ENCODE peak calls at places on chromosomes 12 and 14, in seven cellular contexts. One of them, this sample, is unnamed.

GRCh38 chr12:105502426-105502930 is 172.0 kb downstream of the C12orf75 start:
- DNase-seq in psoas muscle: no peak
- DNase-seq in amniotic stem cell: no peak
- DNase-seq in NCI-H2029 treated with DMSO at 0.1 percent for 48 hours: no peak
- DNase-seq in COR-L47: no peak
- DNase-seq in NCI-H774: no peak
- DNase-seq in foreskin melanocyte: no peak
- DNase-seq in this sample: no peak

GRCh38 chr12:57332646-57333312 is 81.8 kb upstream of the STAC3 start:
- DNase-seq in psoas muscle: no peak
- DNase-seq in amniotic stem cell: no peak
- DNase-seq in NCI-H2029 treated with DMSO at 0.1 percent for 48 hours: no peak
- DNase-seq in COR-L47: no peak
- DNase-seq in NCI-H774: no peak
- DNase-seq in foreskin melanocyte: no peak
- DNase-seq in this sample: no peak

GRCh38 chr12:100189241-100190012 is 11.2 kb upstream of the ACTR6 start:
- DNase-seq in psoas muscle: no peak
- DNase-seq in amniotic stem cell: no peak
- DNase-seq in NCI-H2029 treated with DMSO at 0.1 percent for 48 hours: no peak
- DNase-seq in COR-L47: no peak
- DNase-seq in NCI-H774: no peak
- DNase-seq in foreskin melanocyte: no peak
- DNase-seq in this sample: no peak

GRCh38 chr12:133105620-133106019 is 24.5 kb downstream of the ZNF891 start:
- DNase-seq in psoas muscle: no peak
- DNase-seq in amniotic stem cell: no peak
- DNase-seq in NCI-H2029 treated with DMSO at 0.1 percent for 48 hours: no peak
- DNase-seq in COR-L47: no peak
- DNase-seq in NCI-H774: no peak
- DNase-seq in foreskin melanocyte: peak; percentile 2
- DNase-seq in this sample: no peak

GRCh38 chr12:2580821-2581220 is 213.9 kb upstream of the FKBP4 start:
- DNase-seq in psoas muscle: no peak
- DNase-seq in amniotic stem cell: no peak
- DNase-seq in NCI-H2029 treated with DMSO at 0.1 percent for 48 hours: no peak
- DNase-seq in COR-L47: no peak
- DNase-seq in NCI-H774: no peak
- DNase-seq in foreskin melanocyte: no peak
- DNase-seq in this sample: no peak

GRCh38 chr12:92899388-92900001 is 29.6 kb downstream of the EEA1 start:
- DNase-seq in psoas muscle: peak; percentile 87
- DNase-seq in amniotic stem cell: peak; percentile 91
- DNase-seq in NCI-H2029 treated with DMSO at 0.1 percent for 48 hours: no peak
- DNase-seq in COR-L47: no peak
- DNase-seq in NCI-H774: no peak
- DNase-seq in foreskin melanocyte: peak; percentile 88
- DNase-seq in this sample: no peak

GRCh38 chr12:51826881-51827280 is 21.6 kb downstream of the FIGNL2 start:
- DNase-seq in psoas muscle: no peak
- DNase-seq in amniotic stem cell: no peak
- DNase-seq in NCI-H2029 treated with DMSO at 0.1 percent for 48 hours: no peak
- DNase-seq in COR-L47: no peak
- DNase-seq in NCI-H774: no peak
- DNase-seq in foreskin melanocyte: no peak
- DNase-seq in this sample: no peak

GRCh38 chr14:73058923-73059311 is 583 bp downstream of the RBM25 start:
- DNase-seq in psoas muscle: no peak
- DNase-seq in amniotic stem cell: no peak
- DNase-seq in NCI-H2029 treated with DMSO at 0.1 percent for 48 hours: no peak
- DNase-seq in COR-L47: peak; percentile 21
- DNase-seq in NCI-H774: no peak
- DNase-seq in foreskin melanocyte: peak; percentile 32
- DNase-seq in this sample: peak; percentile 30

GRCh38 chr12:114369088-114369487 is 36.9 kb downstream of the TBX5 start:
- DNase-seq in psoas muscle: no peak
- DNase-seq in amniotic stem cell: no peak
- DNase-seq in NCI-H2029 treated with DMSO at 0.1 percent for 48 hours: no peak
- DNase-seq in COR-L47: no peak
- DNase-seq in NCI-H774: no peak
- DNase-seq in foreskin melanocyte: no peak
- DNase-seq in this sample: no peak

GRCh38 chr14:46198676-46199075 is 452.9 kb downstream of the RPL10L start:
- DNase-seq in psoas muscle: no peak
- DNase-seq in amniotic stem cell: no peak
- DNase-seq in NCI-H2029 treated with DMSO at 0.1 percent for 48 hours: no peak
- DNase-seq in COR-L47: no peak
- DNase-seq in NCI-H774: no peak
- DNase-seq in foreskin melanocyte: no peak
- DNase-seq in this sample: no peak

GRCh38 chr12:6280053-6280469 is 30.4 kb upstream of the PLEKHG6 start:
- DNase-seq in psoas muscle: no peak
- DNase-seq in amniotic stem cell: peak; percentile 80
- DNase-seq in NCI-H2029 treated with DMSO at 0.1 percent for 48 hours: no peak
- DNase-seq in COR-L47: no peak
- DNase-seq in NCI-H774: no peak
- DNase-seq in foreskin melanocyte: peak; percentile 21
- DNase-seq in this sample: no peak

GRCh38 chr12:27463826-27464554 is 17.5 kb downstream of the SMCO2 start:
- DNase-seq in psoas muscle: no peak
- DNase-seq in amniotic stem cell: no peak
- DNase-seq in NCI-H2029 treated with DMSO at 0.1 percent for 48 hours: no peak
- DNase-seq in COR-L47: no peak
- DNase-seq in NCI-H774: no peak
- DNase-seq in foreskin melanocyte: no peak
- DNase-seq in this sample: no peak

This sample was measured in NCI-H1092 treated with DMSO at 0.1 percent for 48 hours.